ENCODE peak calls at places on chromosomes 16 and 17, in seven cellular contexts. O is fibroblast of mammary gland; I is AG10803; X is CD8-positive, alpha-beta memory T cell; J is heart right ventricle; B is Peyer's patch; Y is body of pancreas. Q is an unnamed sample.

GRCh38 chr16:52050418-52050817 is 496.5 kb downstream of the TOX3 start:
- DNase-seq in O (peak; percentile 21), I (no peak), X (no peak), J (no peak), B (no peak), Y (no peak), Q (no peak)

GRCh38 chr16:88614818-88615580 is 23.4 kb upstream of the IL17C start:
- DNase-seq in O (no peak), I (no peak), X (no peak), J (no peak), B (no peak), Y (no peak), Q (no peak)

GRCh38 chr17:38465420-38466345 is 37.4 kb downstream of the ARHGAP23 start:
- DNase-seq in O (no peak), I (peak; percentile 89), X (no peak), J (peak; percentile 71), B (no peak), Y (no peak), Q (no peak)

GRCh38 chr17:57671546-57672204 is 73.4 kb downstream of the CCDC182 start:
- DNase-seq in O (peak; percentile 67), I (peak; percentile 74), X (peak; percentile 67), J (peak; percentile 81), B (peak; percentile 84), Y (peak; percentile 68), Q (peak; percentile 82)

GRCh38 chr17:49401971-49402491 is 12.7 kb downstream of the PHB1 start:
- DNase-seq in O (no peak), I (no peak), X (no peak), J (no peak), B (no peak), Y (no peak), Q (no peak)

GRCh38 chr17:68519911-68520310 is 7.7 kb downstream of the PRKAR1A start:
- DNase-seq in O (no peak), I (peak; percentile 39), X (no peak), J (peak; percentile 41), B (no peak), Y (no peak), Q (no peak)

GRCh38 chr16:80806957-80807356 is 2.6 kb upstream of the CDYL2 start:
- DNase-seq in O (peak; percentile 76), I (peak; percentile 55), X (no peak), J (no peak), B (no peak), Y (no peak), Q (peak; percentile 4)

GRCh38 chr17:73215414-73215813 is 22.6 kb downstream of the COG1 start:
- DNase-seq in O (no peak), I (no peak), X (no peak), J (no peak), B (no peak), Y (no peak), Q (no peak)

GRCh38 chr17:50634915-50635719 is 436 bp downstream of the ABCC3 start:
- DNase-seq in O (no peak), I (no peak), X (no peak), J (no peak), B (no peak), Y (peak; percentile 31), Q (no peak)

GRCh38 chr17:58335779-58336455 is 7.3 kb upstream of the TSPOAP1 start:
- DNase-seq in O (no peak), I (peak; percentile 33), X (peak; percentile 82), J (no peak), B (peak; percentile 92), Y (no peak), Q (no peak)

GRCh38 chr16:17972460-17972943 is 364.0 kb downstream of the NPIPA8 start:
- DNase-seq in O (no peak), I (peak; percentile 3), X (no peak), J (no peak), B (no peak), Y (no peak), Q (no peak)

GRCh38 chr16:83899272-83899897 is 470 bp downstream of the MLYCD start:
- DNase-seq in O (peak; percentile 52), I (peak; percentile 61), X (peak; percentile 34), J (peak; percentile 31), B (peak; percentile 69), Y (peak; percentile 53), Q (peak; percentile 24)

GRCh38 chr16:19860146-19861030 is 24.3 kb downstream of the GPRC5B start:
- DNase-seq in O (no peak), I (peak; percentile 21), X (no peak), J (no peak), B (no peak), Y (no peak), Q (no peak)

GRCh38 chr17:70110443-70110880 is 35.4 kb downstream of the KCNJ16 start:
- DNase-seq in O (peak; percentile 27), I (peak; percentile 31), X (no peak), J (peak; percentile 49), B (peak; percentile 53), Y (no peak), Q (peak; percentile 6)

GRCh38 chr16:11836653-11837244 is 14.6 kb downstream of the RSL1D1 start:
- DNase-seq in O (peak; percentile 89), I (peak; percentile 77), X (no peak), J (no peak), B (no peak), Y (no peak), Q (peak; percentile 74)

GRCh38 chr16:4373909-4374742 is 2.5 kb downstream of the VASN start:
- DNase-seq in O (peak; percentile 95), I (peak; percentile 99), X (no peak), J (peak; percentile 67), B (peak; percentile 74), Y (peak; percentile 73), Q (peak; percentile 52)

GRCh38 chr17:33292184-33292980 is 713 bp downstream of the ASIC2 start:
- DNase-seq in O (peak; percentile 22), I (no peak), X (no peak), J (no peak), B (peak; percentile 49), Y (no peak), Q (peak; percentile 69)

GRCh38 chr17:77607606-77608005 is 350.9 kb upstream of the TNRC6C start:
- DNase-seq in O (no peak), I (no peak), X (no peak), J (no peak), B (no peak), Y (no peak), Q (no peak)

GRCh38 chr16:2858245-2859025 is 465 bp upstream of the PRSS22 start:
- DNase-seq in O (no peak), I (no peak), X (no peak), J (no peak), B (peak; percentile 83), Y (peak; percentile 94), Q (no peak)
- H3K4me3 ChIP-seq in O (no peak overlapping the region), I (no peak overlapping the region), X (peak overlapping the region; percentile 26), J (no peak overlapping the region), B (no peak overlapping the region), Y (no peak overlapping the region), Q (no peak overlapping the region)

DNA sequence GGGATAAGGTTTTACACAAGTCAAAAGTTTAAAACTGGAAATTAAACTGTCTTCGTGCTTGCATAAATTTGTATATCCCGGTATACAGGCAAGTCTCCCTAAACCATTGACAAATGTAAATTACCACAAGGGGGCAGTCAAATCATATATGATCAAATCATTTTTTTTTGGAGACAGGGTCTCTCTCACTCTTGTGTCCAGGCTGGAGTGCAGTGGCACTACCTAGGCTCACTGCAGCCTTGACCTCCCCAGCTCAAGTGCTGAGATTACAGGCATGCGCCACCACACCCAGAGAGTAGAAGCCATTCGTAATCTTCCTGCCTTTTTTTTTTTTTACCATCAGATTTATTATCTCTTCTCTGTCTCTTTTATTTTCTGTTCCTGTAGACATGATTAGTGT is 18.5 kb downstream of the TOP2A start:
- DNase-seq in O (peak; percentile 73), I (peak; percentile 70), X (peak; percentile 58), J (no peak), B (no peak), Y (no peak), Q (peak; percentile 61)
- H3K4me3 ChIP-seq in O (no peak overlapping the region), I (no peak overlapping the region), X (no peak overlapping the region), J (no peak overlapping the region), B (no peak overlapping the region), Y (no peak overlapping the region), Q (no peak overlapping the region)

DNA sequence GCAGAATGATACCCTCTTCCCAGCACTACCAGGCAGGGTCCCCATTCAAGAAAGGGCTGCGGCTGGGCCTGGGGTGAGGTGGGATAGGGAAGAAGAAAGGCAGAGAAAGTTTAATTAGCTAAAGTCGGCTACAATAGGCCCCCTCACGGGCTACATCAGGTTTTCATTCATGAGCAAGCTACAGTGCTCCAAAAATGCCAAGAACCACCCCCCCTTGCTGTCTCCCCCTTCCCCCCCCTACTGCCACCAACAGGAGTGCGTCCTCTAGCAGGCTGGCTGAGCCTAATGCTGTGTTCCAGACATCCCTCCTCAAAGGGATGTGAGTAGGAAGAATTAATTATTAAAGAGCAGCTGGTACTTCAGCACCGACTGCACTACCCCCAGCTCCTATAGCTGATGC is 2.2 kb downstream of the HDAC5 start:
- DNase-seq in O (no peak), I (no peak), X (no peak), J (no peak), B (no peak), Y (no peak), Q (no peak)
- H3K4me3 ChIP-seq in O (no peak overlapping the region), I (peak overlapping the region; percentile 89), X (no peak overlapping the region), J (peak overlapping the region; percentile 99), B (no peak overlapping the region), Y (no peak overlapping the region), Q (no peak overlapping the region)

GRCh38 chr16:57372372-57373116 is at the start of gene CX3CL1:
- DNase-seq in O (peak; percentile 29), I (peak; percentile 25), X (no peak), J (peak; percentile 83), B (peak; percentile 66), Y (peak; percentile 76), Q (peak; percentile 61)
- H3K4me3 ChIP-seq in O (no peak within 1 kb of the TSS), I (no peak within 1 kb of the TSS), X (no peak within 1 kb of the TSS), J (peak within 1 kb of the TSS; percentile 70), B (peak within 1 kb of the TSS; percentile 36), Y (no peak within 1 kb of the TSS), Q (no peak within 1 kb of the TSS)

GRCh38 chr17:31392002-31392855 is 754 bp downstream of the RAB11FIP4 start:
- DNase-seq in O (no peak), I (no peak), X (no peak), J (no peak), B (peak; percentile 40), Y (no peak), Q (no peak)
- H3K4me3 ChIP-seq in O (no peak overlapping the region), I (no peak overlapping the region), X (no peak overlapping the region), J (peak overlapping the region; percentile 40), B (peak overlapping the region; percentile 46), Y (no peak overlapping the region), Q (peak overlapping the region; percentile 35)

DNA sequence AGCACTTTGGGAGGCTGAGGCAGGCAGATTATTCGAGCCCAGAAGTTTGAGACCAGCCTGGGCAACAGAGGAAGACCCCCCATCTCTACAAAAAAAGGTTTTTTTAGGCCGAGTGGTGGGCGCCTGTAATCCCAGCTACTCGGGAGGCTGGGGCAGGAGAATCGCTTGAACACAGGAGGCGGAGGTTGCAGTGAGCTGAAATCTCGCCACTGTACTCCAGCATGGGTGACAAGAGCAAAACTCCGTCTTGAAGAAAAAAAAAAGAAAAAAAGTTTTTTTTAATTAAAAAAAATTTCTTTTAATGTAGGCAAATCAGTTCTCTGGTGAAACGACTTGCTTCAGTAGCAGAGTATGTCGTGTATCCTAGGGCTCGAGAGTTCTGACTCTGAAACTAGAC is 10.9 kb downstream of the HSD3B7 start:
- DNase-seq in O (no peak), I (no peak), X (no peak), J (no peak), B (no peak), Y (no peak), Q (no peak)
- H3K4me3 ChIP-seq in O (peak overlapping the region; percentile 57), I (no peak overlapping the region), X (no peak overlapping the region), J (no peak overlapping the region), B (peak overlapping the region; percentile 53), Y (no peak overlapping the region), Q (no peak overlapping the region)